ENCODE peak calls at places on chromosomes 16 and 17, in four cellular contexts. One of them, this sample, is unnamed.

GRCh38 chr16:85607796-85608514 is 5.2 kb upstream of the GSE1 start:
- DNase-seq in activated naive CD4-positive, alpha-beta T cell: no peak
- DNase-seq in activated T-helper 1 cell treated with anti-CD3 and anti-CD28 coated beads, Interleukin-2, amount 50 U/mL, for 16 hours: no peak
- DNase-seq in left lobe of liver: no peak
- DNase-seq in this sample: no peak

GRCh38 chr17:77454560-77455095 is 313.9 kb downstream of the SEC14L1 start:
- DNase-seq in activated naive CD4-positive, alpha-beta T cell: no peak
- DNase-seq in activated T-helper 1 cell treated with anti-CD3 and anti-CD28 coated beads, Interleukin-2, amount 50 U/mL, for 16 hours: no peak
- DNase-seq in left lobe of liver: no peak
- DNase-seq in this sample: no peak

GRCh38 chr16:27322858-27323780 is 9.3 kb downstream of the IL4R start:
- DNase-seq in activated T-helper 1 cell treated with anti-CD3 and anti-CD28 coated beads, Interleukin-2, amount 50 U/mL, for 16 hours: no peak
- DNase-seq in left lobe of liver: peak
- DNase-seq in activated naive CD4-positive, alpha-beta T cell: no peak
- DNase-seq in this sample: no peak

GRCh38 chr17:1703063-1703462 is 7.1 kb downstream of the TLCD2 start:
- DNase-seq in activated T-helper 1 cell treated with anti-CD3 and anti-CD28 coated beads, Interleukin-2, amount 50 U/mL, for 16 hours: no peak
- DNase-seq in activated naive CD4-positive, alpha-beta T cell: no peak
- DNase-seq in left lobe of liver: no peak
- DNase-seq in this sample: no peak

GRCh38 chr17:17141860-17142552 is 64.1 kb downstream of the PLD6 start:
- DNase-seq in activated naive CD4-positive, alpha-beta T cell: peak
- DNase-seq in left lobe of liver: no peak
- DNase-seq in activated T-helper 1 cell treated with anti-CD3 and anti-CD28 coated beads, Interleukin-2, amount 50 U/mL, for 16 hours: peak
- DNase-seq in this sample: peak

GRCh38 chr17:2090210-2090641 is 35.3 kb downstream of the HIC1 start:
- DNase-seq in activated naive CD4-positive, alpha-beta T cell: peak
- DNase-seq in left lobe of liver: no peak
- DNase-seq in activated T-helper 1 cell treated with anti-CD3 and anti-CD28 coated beads, Interleukin-2, amount 50 U/mL, for 16 hours: no peak
- DNase-seq in this sample: no peak

GRCh38 chr17:66432996-66433556 is 130.7 kb downstream of the PRKCA start:
- DNase-seq in left lobe of liver: no peak
- DNase-seq in activated T-helper 1 cell treated with anti-CD3 and anti-CD28 coated beads, Interleukin-2, amount 50 U/mL, for 16 hours: no peak
- DNase-seq in activated naive CD4-positive, alpha-beta T cell: no peak
- DNase-seq in this sample: no peak

GRCh38 chr16:1839554-1839953 is 12.5 kb downstream of the FAHD1 start:
- DNase-seq in activated T-helper 1 cell treated with anti-CD3 and anti-CD28 coated beads, Interleukin-2, amount 50 U/mL, for 16 hours: no peak
- DNase-seq in activated naive CD4-positive, alpha-beta T cell: no peak
- DNase-seq in left lobe of liver: no peak
- DNase-seq in this sample: peak

GRCh38 chr16:20612551-20613470 is 36.6 kb upstream of the ACSM2B start:
- DNase-seq in activated T-helper 1 cell treated with anti-CD3 and anti-CD28 coated beads, Interleukin-2, amount 50 U/mL, for 16 hours: no peak
- DNase-seq in left lobe of liver: peak
- DNase-seq in activated naive CD4-positive, alpha-beta T cell: no peak
- DNase-seq in this sample: no peak

GRCh38 chr16:57616241-57616640 is 12.2 kb upstream of the ADGRG1 start:
- DNase-seq in left lobe of liver: peak
- DNase-seq in activated T-helper 1 cell treated with anti-CD3 and anti-CD28 coated beads, Interleukin-2, amount 50 U/mL, for 16 hours: no peak
- DNase-seq in activated naive CD4-positive, alpha-beta T cell: no peak
- DNase-seq in this sample: no peak

GRCh38 chr17:57363998-57364645 is 107.8 kb downstream of the MSI2 start:
- DNase-seq in activated T-helper 1 cell treated with anti-CD3 and anti-CD28 coated beads, Interleukin-2, amount 50 U/mL, for 16 hours: no peak
- DNase-seq in left lobe of liver: no peak
- DNase-seq in activated naive CD4-positive, alpha-beta T cell: no peak
- DNase-seq in this sample: no peak

GRCh38 chr17:28948873-28949184 is 2.5 kb downstream of the PHF12 start:
- DNase-seq in left lobe of liver: no peak
- DNase-seq in activated T-helper 1 cell treated with anti-CD3 and anti-CD28 coated beads, Interleukin-2, amount 50 U/mL, for 16 hours: no peak
- DNase-seq in activated naive CD4-positive, alpha-beta T cell: no peak
- DNase-seq in this sample: no peak

GRCh38 chr17:70520447-70520846 is 351.1 kb downstream of the KCNJ2 start:
- DNase-seq in activated T-helper 1 cell treated with anti-CD3 and anti-CD28 coated beads, Interleukin-2, amount 50 U/mL, for 16 hours: no peak
- DNase-seq in activated naive CD4-positive, alpha-beta T cell: no peak
- DNase-seq in left lobe of liver: no peak
- DNase-seq in this sample: no peak

GRCh38 chr17:72466199-72466598 is 345.4 kb downstream of the SOX9 start:
- DNase-seq in left lobe of liver: no peak
- DNase-seq in activated naive CD4-positive, alpha-beta T cell: no peak
- DNase-seq in activated T-helper 1 cell treated with anti-CD3 and anti-CD28 coated beads, Interleukin-2, amount 50 U/mL, for 16 hours: no peak
- DNase-seq in this sample: peak

GRCh38 chr17:66675991-66676371 is 158.9 kb upstream of the CACNG5 start:
- DNase-seq in activated T-helper 1 cell treated with anti-CD3 and anti-CD28 coated beads, Interleukin-2, amount 50 U/mL, for 16 hours: no peak
- DNase-seq in activated naive CD4-positive, alpha-beta T cell: no peak
- DNase-seq in left lobe of liver: no peak
- DNase-seq in this sample: no peak

GRCh38 chr17:708132-708531 is 6.5 kb downstream of the VPS53 start:
- DNase-seq in activated naive CD4-positive, alpha-beta T cell: no peak
- DNase-seq in activated T-helper 1 cell treated with anti-CD3 and anti-CD28 coated beads, Interleukin-2, amount 50 U/mL, for 16 hours: no peak
- DNase-seq in left lobe of liver: no peak
- DNase-seq in this sample: no peak

GRCh38 chr16:30893082-30893743 is 664 bp downstream of the BCL7C start:
- DNase-seq in left lobe of liver: peak
- DNase-seq in activated naive CD4-positive, alpha-beta T cell: peak
- DNase-seq in activated T-helper 1 cell treated with anti-CD3 and anti-CD28 coated beads, Interleukin-2, amount 50 U/mL, for 16 hours: no peak
- DNase-seq in this sample: no peak

GRCh38 chr16:67397451-67397801 is 4.1 kb upstream of the TPPP3 start:
- DNase-seq in activated T-helper 1 cell treated with anti-CD3 and anti-CD28 coated beads, Interleukin-2, amount 50 U/mL, for 16 hours: no peak
- DNase-seq in left lobe of liver: no peak
- DNase-seq in activated naive CD4-positive, alpha-beta T cell: no peak
- DNase-seq in this sample: no peak

This sample was measured in NCI-H460.